ENCODE peak calls at places on chromosomes 4 and X, in five cellular contexts. W, U, S, G and T are unnamed samples. For H3K36me3 and H3K27me3, the result is how much of the 10 kb centered on the place peaks cover.

GRCh38 chr4:15294832-15295231 is 133.0 kb upstream of the C1QTNF7 start:
- DNase-seq in W (no peak), U (no peak), S (no peak), G (no peak), T (no peak)

GRCh38 chr4:133385161-133385954 is 236.3 kb downstream of the PCDH10 start:
- DNase-seq in W (no peak), U (no peak), S (no peak), G (no peak), T (no peak)

GRCh38 chr4:101414496-101414895 is 67.2 kb upstream of the PPP3CA start:
- DNase-seq in W (no peak), U (no peak), S (no peak), G (no peak), T (no peak)

GRCh38 chr4:8697826-8698225 is 105.3 kb downstream of the CPZ start:
- DNase-seq in W (no peak), U (no peak), S (peak), G (no peak), T (no peak)

GRCh38 chr4:108355523-108356208 is 186.9 kb upstream of the LEF1 start:
- DNase-seq in W (no peak), U (no peak), S (no peak), G (no peak), T (no peak)

GRCh38 chrX:26783512-26784225 is 567.7 kb downstream of the MAGEB5 start:
- DNase-seq in W (no peak), U (peak), S (no peak), G (peak), T (no peak)

GRCh38 chr4:189940178-189941004 is at the start of gene FRG1:
- DNase-seq in W (peak), U (peak), S (peak), G (peak), T (peak)

GRCh38 chr4:124480061-124480460 is 232.5 kb downstream of the ANKRD50 start:
- DNase-seq in W (no peak), U (no peak), S (no peak), G (no peak), T (no peak)

GRCh38 chr4:168119100-168119499 is 26.8 kb downstream of the ANXA10 start:
- DNase-seq in W (no peak), U (no peak), S (no peak), G (no peak), T (no peak)

GRCh38 chr4:96149911-96150310 is 310.0 kb downstream of the PDHA2 start:
- DNase-seq in W (no peak), U (no peak), S (no peak), G (no peak), T (no peak)

GRCh38 chr4:142036795-142037583 is 400.6 kb downstream of the IL15 start:
- DNase-seq in W (no peak), U (peak), S (no peak), G (no peak), T (no peak)

GRCh38 chr4:25874641-25875040 is 11.9 kb upstream of the SEL1L3 start:
- DNase-seq in W (no peak), U (no peak), S (no peak), G (no peak), T (no peak)

GRCh38 chr4:19678763-19679162 is 572.9 kb upstream of the SLIT2 start:
- DNase-seq in W (no peak), U (peak), S (no peak), G (no peak), T (no peak)

GRCh38 chr4:26192921-26193894 is 127.6 kb upstream of the RBPJ start:
- DNase-seq in W (no peak), U (no peak), S (no peak), G (no peak), T (no peak)

GRCh38 chr4:112296949-112297483 is at the start of gene ALPK1:
- DNase-seq in W (no peak), U (peak), S (no peak), G (peak), T (no peak)

GRCh38 chr4:153792007-153792892 is 3.4 kb upstream of the SFRP2 start:
- DNase-seq in W (peak), U (no peak), S (peak), G (peak), T (peak)

GRCh38 chrX:25941087-25941486 is 197.1 kb upstream of the MAGEB18 start:
- DNase-seq in W (no peak), U (peak), S (no peak), G (no peak), T (no peak)

GRCh38 chr4:72112514-72113156 is 80.8 kb downstream of the NPFFR2 start:
- DNase-seq in W (no peak), U (peak), S (no peak), G (no peak), T (no peak)

GRCh38 chr4:148770848-148771247 is 328.6 kb upstream of the NR3C2 start:
- DNase-seq in W (no peak), U (peak), S (no peak), G (no peak), T (no peak)

GRCh38 chr4:68182382-68182820 is 52.7 kb upstream of the TMPRSS11F start:
- DNase-seq in W (no peak), U (no peak), S (no peak), G (no peak), T (peak)

GRCh38 chr4:102809691-102810090 is 17.7 kb downstream of the UBE2D3 start:
- DNase-seq in W (no peak), U (peak), S (no peak), G (no peak), T (no peak)
- H3K36me3 ChIP-seq in W (under half), U (under half), S (half or more), G (under half), T (half or more)

GRCh38 chrX:50075630-50076349 is 125.0 kb downstream of the AKAP4 start:
- DNase-seq in W (no peak), U (no peak), S (no peak), G (no peak), T (no peak)
- H3K27ac ChIP-seq in W (no peak), U (no peak), S (no peak), G (no peak), T (no peak)

GRCh38 chr4:173528378-173529321 is 1.4 kb downstream of the HAND2 start:
- DNase-seq in W (no peak), U (no peak), S (no peak), G (no peak), T (no peak)
- H3K27me3 ChIP-seq in W (under half), U (half or more), S (under half), G (half or more), T (half or more)

DNA sequence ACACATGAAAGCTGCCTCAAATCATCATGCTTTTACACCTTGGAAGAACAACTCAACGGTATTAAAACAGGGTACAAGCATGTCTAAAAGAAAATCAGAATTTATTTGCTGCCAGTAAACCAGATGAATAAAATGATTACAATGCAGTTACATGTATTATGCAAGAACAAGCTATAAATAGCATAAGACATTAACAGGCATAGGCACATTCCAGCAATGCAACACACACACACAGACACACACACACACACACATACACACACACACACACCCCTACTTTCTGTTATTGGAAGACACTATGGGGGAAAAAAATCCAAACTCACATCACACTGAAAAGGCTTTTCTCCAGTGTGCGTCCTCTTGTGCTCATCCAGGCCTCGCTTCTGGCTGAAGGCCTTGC is 212.5 kb downstream of the PRDM5 start:
- DNase-seq in W (no peak), U (peak), S (no peak), G (no peak), T (no peak)
- H3K36me3 ChIP-seq in W (under half), U (under half), S (under half), G (under half), T (under half)

DNA sequence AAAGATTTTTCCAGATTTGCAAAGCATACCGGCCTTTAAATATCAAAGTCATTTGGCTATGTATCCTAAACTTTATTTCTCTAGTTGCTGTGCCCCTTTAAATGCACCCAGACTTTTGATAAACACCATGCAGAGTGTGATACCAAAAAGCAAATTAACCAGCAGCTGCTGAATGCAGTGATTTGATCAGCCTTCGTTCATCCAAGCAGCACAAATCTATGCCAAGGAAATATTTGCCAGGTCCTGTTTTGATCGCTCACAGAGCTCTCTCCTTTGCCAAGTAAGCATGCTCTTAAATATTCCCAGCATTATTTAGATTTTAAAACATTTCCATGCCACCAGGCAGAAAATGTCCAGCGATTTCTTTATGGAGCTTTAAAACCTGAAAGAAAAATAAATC is 35.8 kb downstream of the BTC start:
- DNase-seq in W (no peak), U (no peak), S (no peak), G (no peak), T (no peak)
- H3K27ac ChIP-seq in W (no peak), U (no peak), S (peak), G (no peak), T (no peak)

DNA sequence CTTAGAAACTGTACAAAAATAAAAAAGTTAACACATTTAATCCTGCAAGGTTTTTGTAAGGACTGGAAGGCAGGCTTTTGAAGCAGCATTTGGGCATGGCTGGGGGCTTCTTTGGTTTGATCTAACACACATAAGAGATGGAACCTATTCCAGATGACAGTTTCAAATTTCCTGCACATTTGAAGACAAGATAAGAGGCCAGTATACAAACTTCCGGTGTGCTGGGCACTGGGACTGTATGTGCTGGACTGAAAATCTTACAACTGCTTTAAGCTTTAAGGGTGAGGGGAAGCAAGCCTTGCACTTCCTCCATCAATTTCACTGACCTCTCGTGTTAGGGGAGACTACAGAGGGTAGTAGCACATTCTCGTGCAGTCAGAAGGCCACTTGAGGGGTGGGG is 122.9 kb downstream of the AMMECR1 start:
- DNase-seq in W (no peak), U (no peak), S (no peak), G (no peak), T (no peak)
- H3K27me3 ChIP-seq in W (under half), U (under half), S (under half), G (under half), T (under half)

GRCh38 chr4:82892467-82892802 is 1.5 kb upstream of the SEC31A start:
- DNase-seq in W (no peak), U (no peak), S (no peak), G (no peak), T (no peak)

GRCh38 chr4:82890913-82891727 is at the start of gene SEC31A:
- DNase-seq in W (peak), U (peak), S (peak), G (peak), T (peak)

GRCh38 chr4:82890602-82890912 is 396 bp downstream of the SEC31A start:
- DNase-seq in W (no peak), U (no peak), S (no peak), G (no peak), T (no peak)

GRCh38 chr4:82893942-82894341 is 3.0 kb upstream of the SEC31A start:
- DNase-seq in W (no peak), U (no peak), S (no peak), G (no peak), T (no peak)

GRCh38 chr4:82891728-82892466 is 944 bp upstream of the SEC31A start:
- DNase-seq in W (no peak), U (peak), S (no peak), G (no peak), T (no peak)
- H3K36me3 ChIP-seq in W (under half), U (under half), S (under half), G (under half), T (under half)

GRCh38 chr4:39699676-39700409 is 1.9 kb downstream of the UBE2K start:
- DNase-seq in W (no peak), U (peak), S (no peak), G (no peak), T (no peak)
- H3K27ac ChIP-seq in W (peak), U (no peak), S (peak), G (no peak), T (no peak)

GRCh38 chrX:17170973-17171372 is 204.0 kb upstream of the NHS start:
- DNase-seq in W (no peak), U (no peak), S (no peak), G (no peak), T (no peak)
- H3K27me3 ChIP-seq in W (under half), U (under half), S (under half), G (under half), T (under half)